ENCODE peak calls at places on chromosomes 11 and 22, in four cellular contexts. A is HepG2, E is H1, M is GM12878. P is an unnamed sample.

GRCh38 chr11:29184939-29185890 is 831.6 kb downstream of the KCNA4 start:
- DNase-seq in A (no peak), E (no peak), M (no peak), P (no peak)

GRCh38 chr11:124081496-124081895 is 33.8 kb upstream of the VWA5A start:
- DNase-seq in A (no peak), E (no peak), M (no peak), P (no peak)

GRCh38 chr11:62669420-62670161 is 1.9 kb upstream of the UQCC3 start:
- DNase-seq in A (peak; percentile 47), E (no peak), M (no peak), P (no peak)

GRCh38 chr11:76667856-76668255 is 2.7 kb downstream of the LRRC32 start:
- DNase-seq in A (no peak), E (no peak), M (no peak), P (no peak)

GRCh38 chr11:35558468-35558867 is 33.1 kb upstream of the PAMR1 start:
- DNase-seq in A (no peak), E (no peak), M (no peak), P (no peak)

GRCh38 chr22:45612451-45612901 is 59.2 kb upstream of the ATXN10 start:
- DNase-seq in A (no peak), E (no peak), M (no peak), P (no peak)

GRCh38 chr11:71548716-71549151 is 514 bp downstream of the KRTAP5-9 start:
- DNase-seq in A (no peak), E (no peak), M (no peak), P (no peak)

GRCh38 chr22:45876136-45877035 is 100.6 kb downstream of the WNT7B start:
- DNase-seq in A (no peak), E (no peak), M (no peak), P (no peak)

GRCh38 chr22:37610480-37611148 is 2.0 kb downstream of the GGA1 start:
- DNase-seq in A (no peak), E (no peak), M (no peak), P (no peak)

GRCh38 chr11:70522613-70523311 is 124.4 kb downstream of the CTTN start:
- DNase-seq in A (no peak), E (no peak), M (no peak), P (no peak)

GRCh38 chr22:17912942-17913704 is 111.2 kb downstream of the MICAL3 start:
- DNase-seq in A (no peak), E (no peak), M (no peak), P (no peak)

GRCh38 chr22:33735978-33736377 is 184.3 kb downstream of the LARGE1 start:
- DNase-seq in A (no peak), E (no peak), M (no peak), P (no peak)

GRCh38 chr22:43891360-43892182 is at the start of gene PNPLA5:
- DNase-seq in A (no peak), E (no peak), M (no peak), P (no peak)

GRCh38 chr11:133133053-133133452 is 399.2 kb downstream of the OPCML start:
- DNase-seq in A (no peak), E (no peak), M (no peak), P (no peak)
- TF ChIP-seq SP1 in A (no peak), E (no peak), M (no peak), P (no peak)

GRCh38 chr11:116261616-116262015 is 511.2 kb downstream of the BUD13 start:
- DNase-seq in A (no peak), E (no peak), M (no peak), P (no peak)
- TF ChIP-seq SUZ12 in A (no peak), E (no peak), M (no peak), P (no peak)

GRCh38 chr11:128580612-128581011 is 6.7 kb downstream of the ETS1 start:
- DNase-seq in A (no peak), E (no peak), M (no peak), P (no peak)

GRCh38 chr11:128581908-128582307 is 5.5 kb downstream of the ETS1 start:
- DNase-seq in A (no peak), E (no peak), M (no peak), P (no peak)

GRCh38 chr11:128576555-128576954 is 10.8 kb downstream of the ETS1 start:
- DNase-seq in A (no peak), E (no peak), M (no peak), P (no peak)

GRCh38 chr11:128582496-128583366 is 4.6 kb downstream of the ETS1 start:
- DNase-seq in A (no peak), E (peak; percentile 50), M (no peak), P (no peak)

DNA sequence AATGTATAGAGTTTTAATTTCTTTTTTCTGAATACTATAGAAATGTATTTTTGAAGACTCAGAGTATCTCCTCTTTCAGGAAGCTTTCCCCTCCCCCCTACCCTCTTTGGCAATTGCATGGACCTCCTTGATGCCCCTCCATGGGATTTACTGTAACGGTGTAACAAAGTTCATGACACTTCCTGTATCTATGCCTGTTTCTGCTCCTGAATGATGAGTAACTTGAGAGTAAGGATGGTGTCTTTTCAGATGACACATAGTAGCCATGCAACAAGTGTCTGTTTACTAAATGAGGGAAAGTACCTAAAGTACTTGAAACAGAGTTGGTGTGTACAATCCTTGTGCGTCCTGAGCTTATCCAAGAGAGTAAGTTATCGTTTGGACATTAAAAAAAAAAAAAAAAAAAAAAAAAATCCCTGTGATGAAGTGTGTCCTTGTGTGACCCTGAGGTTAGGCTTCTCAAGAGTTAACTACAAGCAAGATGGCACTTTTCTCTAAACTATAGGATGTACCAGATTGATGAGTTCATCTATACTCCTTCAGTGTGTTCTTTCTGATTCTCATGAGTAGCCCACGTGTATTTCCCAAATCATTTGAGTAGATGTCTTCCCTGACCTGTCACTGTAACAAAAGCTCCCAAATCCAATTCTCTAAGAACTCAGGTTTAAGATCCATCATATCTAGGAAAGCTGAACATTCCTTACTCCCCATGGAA is 7.4 kb downstream of the ETS1 start:
- DNase-seq in A (no peak), E (no peak), M (no peak), P (no peak)
- TF ChIP-seq SP1 in A (no peak), E (no peak), M (no peak), P (no peak)

DNA sequence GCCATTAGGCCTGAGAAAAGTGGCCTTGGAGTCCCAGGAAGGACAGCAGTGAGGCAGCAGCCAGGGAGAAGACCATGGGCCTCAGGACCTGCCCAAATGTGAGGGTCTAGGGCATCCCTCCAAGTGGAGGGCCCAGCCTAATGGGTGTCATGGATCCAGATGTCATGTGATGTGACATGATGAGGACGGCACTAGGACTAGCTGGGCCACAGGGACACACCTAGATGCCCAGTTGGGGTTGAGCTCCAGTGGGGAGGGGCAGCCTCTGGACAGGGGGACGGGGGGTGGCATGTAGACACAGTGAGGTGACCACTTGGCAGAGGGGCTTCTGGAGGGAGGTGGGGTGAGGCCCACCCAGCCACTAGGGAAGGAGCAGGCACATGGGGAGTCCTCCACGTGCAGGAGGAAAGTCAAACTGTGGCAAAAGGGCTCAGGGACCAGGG is 5.4 kb downstream of the SCARF2 start:
- DNase-seq in A (no peak), E (no peak), M (no peak), P (no peak)
- TF ChIP-seq SUZ12 in A (no peak), E (no peak), M (no peak), P (no peak)

DNA sequence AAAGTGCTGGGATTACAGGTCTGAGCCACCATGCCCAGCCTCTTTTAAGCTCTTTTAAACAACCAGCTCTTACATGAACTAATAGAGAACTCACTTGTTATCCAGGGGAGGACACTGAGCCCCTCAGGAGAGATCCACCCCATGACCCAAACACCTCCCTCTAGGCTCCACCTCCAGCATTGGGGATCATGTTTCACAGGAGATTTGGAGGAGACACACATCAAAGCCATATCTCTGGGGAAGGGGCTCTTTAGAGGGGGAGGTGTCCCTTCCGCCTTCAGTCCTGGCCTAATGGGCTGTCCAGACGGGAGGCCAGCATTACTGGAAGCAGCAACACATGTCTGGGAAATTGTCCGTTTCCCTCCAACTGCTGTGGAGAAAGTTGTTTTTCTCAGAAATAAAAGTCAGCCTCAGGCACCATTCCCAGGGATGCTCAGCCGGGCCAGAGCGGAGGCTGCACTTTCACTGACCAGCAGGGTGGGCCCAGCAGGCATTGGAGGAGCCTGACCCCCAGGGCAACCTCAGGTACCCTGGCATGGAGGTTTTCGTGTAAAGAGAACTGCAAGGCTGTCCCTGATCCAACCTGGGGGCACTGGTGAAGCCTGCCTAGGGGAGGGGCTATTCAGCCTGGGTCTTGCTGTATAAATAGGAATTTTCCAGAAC is 9.5 kb downstream of the CACNA1I start:
- DNase-seq in A (no peak), E (no peak), M (no peak), P (no peak)
- TF ChIP-seq SP1 in A (no peak), E (no peak), M (no peak), P (no peak)

DNA sequence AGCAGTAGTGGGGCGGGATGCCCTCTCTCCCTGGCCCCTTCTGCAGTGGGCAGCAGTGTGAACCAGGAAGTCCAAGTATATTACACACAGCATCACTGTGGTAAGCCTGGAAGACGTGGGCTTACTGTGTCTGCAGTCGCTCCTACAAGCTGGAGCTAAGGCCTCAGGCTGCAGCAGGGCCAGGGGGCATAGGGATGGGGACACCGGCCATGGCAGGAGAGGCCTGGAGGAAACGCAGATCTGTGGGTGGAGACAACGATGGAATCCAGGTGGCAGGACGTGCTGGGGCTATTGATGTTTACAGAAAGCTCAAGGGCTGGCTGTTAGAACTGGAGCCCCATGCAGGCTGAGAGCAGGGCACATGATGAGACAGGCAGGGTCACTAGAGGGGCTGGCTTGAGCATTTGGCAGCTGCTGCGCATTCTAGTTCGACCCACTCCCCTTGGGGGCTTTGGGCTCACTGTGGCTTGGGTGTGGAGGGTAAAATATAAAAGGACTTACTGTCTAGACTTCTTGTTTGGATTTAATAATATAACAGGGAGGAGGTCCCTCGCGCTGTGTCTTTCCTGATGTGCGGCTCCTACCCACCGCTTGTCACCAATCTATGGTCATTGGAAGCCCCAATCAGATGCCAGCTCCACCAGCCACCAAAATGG is 539.5 kb downstream of the TBC1D22A start:
- DNase-seq in A (no peak), E (no peak), M (no peak), P (no peak)
- TF ChIP-seq SUZ12 in A (no peak), E (no peak), M (no peak), P (no peak)

DNA sequence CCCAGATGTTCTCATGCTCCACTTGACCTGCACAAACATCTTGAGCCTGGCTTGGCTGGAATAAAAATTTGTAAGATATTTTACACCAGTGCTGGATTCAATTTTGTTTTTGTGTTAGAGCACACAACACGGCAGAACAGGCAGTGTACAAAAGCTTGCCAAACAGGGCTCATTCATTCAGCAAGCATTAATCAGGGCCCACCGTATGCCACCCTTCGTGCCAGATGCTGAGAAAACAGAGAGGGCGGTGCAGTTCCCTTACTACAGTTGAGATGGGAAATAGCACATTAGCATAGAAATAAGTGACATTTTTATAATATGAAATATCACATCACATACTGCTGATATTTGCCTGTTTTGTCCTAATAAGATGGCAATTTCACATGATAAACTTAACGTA is 133.2 kb upstream of the PARVA start:
- DNase-seq in A (no peak), E (no peak), M (no peak), P (no peak)
- TF ChIP-seq SP1 in A (no peak), E (no peak), M (no peak), P (no peak)

DNA sequence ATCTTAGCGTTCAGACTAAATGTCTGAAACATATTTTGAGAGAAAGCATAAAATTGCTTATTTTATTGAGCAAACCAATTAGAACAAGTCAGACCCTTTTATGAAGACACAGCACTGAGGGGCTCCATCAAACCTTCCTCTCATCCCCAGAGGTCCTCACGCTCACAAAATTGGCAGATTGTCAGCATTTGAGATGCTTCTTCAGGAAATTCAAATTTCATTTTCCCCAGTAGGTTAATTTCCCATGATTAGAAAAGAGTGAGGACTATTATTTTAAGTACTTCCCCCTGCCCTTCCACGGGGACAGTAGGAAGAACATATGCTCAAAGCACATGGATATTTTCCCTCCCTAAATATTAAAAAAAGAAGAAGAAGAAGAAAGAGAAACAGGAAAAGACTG is 851.8 kb downstream of the BRD1 start:
- DNase-seq in A (no peak), E (no peak), M (no peak), P (no peak)
- TF ChIP-seq SUZ12 in A (no peak), E (no peak), M (no peak), P (no peak)

GRCh38 chr22:23684561-23685031 is 6.2 kb upstream of the RGL4 start:
- DNase-seq in A (no peak), E (no peak), M (no peak), P (no peak)
- TF ChIP-seq SP1 in A (no peak), E (no peak), M (no peak), P (no peak)

GRCh38 chr11:64868904-64869570 is 9.4 kb downstream of the EHD1 start:
- DNase-seq in A (no peak), E (no peak), M (no peak), P (no peak)
- TF ChIP-seq SUZ12 in A (no peak), E (no peak), M (no peak), P (no peak)